ENCODE peak calls at places on chromosomes 5 and 9, in seven cellular contexts. M, I, H, U, L, R and V are unnamed samples.

GRCh38 chr9:135240871-135241311 is 153.4 kb downstream of the OLFM1 start:
- DNase-seq in L (no peak), H (no peak), U (no peak), R (no peak), M (no peak), I (no peak), V (no peak)

GRCh38 chr9:115289757-115290208 is 171.8 kb upstream of the TNC start:
- DNase-seq in U (no peak), I (no peak), H (no peak), L (no peak), R (no peak), M (no peak), V (no peak)

GRCh38 chr5:169960659-169961058 is 19.6 kb downstream of the INSYN2B start:
- DNase-seq in L (no peak), M (no peak), I (no peak), H (no peak), R (no peak), U (no peak), V (no peak)

GRCh38 chr9:93452710-93453046 is 703 bp downstream of the FAM120AOS start:
- DNase-seq in R (no peak), U (no peak), I (no peak), H (no peak), M (no peak), L (no peak), V (no peak)

GRCh38 chr5:14593326-14594036 is 11.9 kb downstream of the OTULINL start:
- DNase-seq in I (no peak), L (no peak), H (no peak), R (no peak), U (no peak), M (no peak), V (no peak)

GRCh38 chr9:120655005-120655622 is 59.2 kb downstream of the MEGF9 start:
- DNase-seq in H (no peak), L (no peak), R (no peak), I (no peak), U (no peak), M (no peak), V (no peak)

GRCh38 chr5:143316844-143317631 is 86.4 kb downstream of the NR3C1 start:
- DNase-seq in R (peak; percentile 5), H (no peak), M (no peak), I (no peak), L (no peak), U (no peak), V (no peak)

GRCh38 chr5:14557203-14557725 is 24.3 kb upstream of the OTULINL start:
- DNase-seq in R (no peak), H (no peak), M (no peak), I (no peak), U (no peak), L (no peak), V (no peak)

GRCh38 chr5:68277427-68277826 is 61.9 kb downstream of the PIK3R1 start:
- DNase-seq in M (no peak), L (no peak), I (no peak), U (no peak), H (no peak), R (no peak), V (no peak)

GRCh38 chr5:10329808-10330481 is 22.2 kb upstream of the CMBL start:
- DNase-seq in L (no peak), R (no peak), I (no peak), M (no peak), H (no peak), U (no peak), V (no peak)

GRCh38 chr9:135246248-135247173 is 159.0 kb downstream of the OLFM1 start:
- DNase-seq in I (no peak), H (no peak), M (no peak), R (no peak), L (no peak), U (no peak), V (no peak)

GRCh38 chr5:157384971-157385709 is 74.9 kb upstream of the NIPAL4 start:
- DNase-seq in L (no peak), U (no peak), I (no peak), M (no peak), H (no peak), R (no peak), V (no peak)

GRCh38 chr9:85703398-85703797 is 38.4 kb downstream of the AGTPBP1 start:
- DNase-seq in R (no peak), U (no peak), M (no peak), H (no peak), L (no peak), I (no peak), V (no peak)

GRCh38 chr5:72302171-72302570 is 17.9 kb downstream of the MRPS27 start:
- DNase-seq in L (no peak), U (no peak), R (no peak), M (no peak), I (no peak), H (no peak), V (no peak)

GRCh38 chr9:83154821-83155220 is 91.9 kb upstream of the RASEF start:
- DNase-seq in L (no peak), R (no peak), I (no peak), H (no peak), M (no peak), U (no peak), V (no peak)

GRCh38 chr9:136444102-136444501 is 4.5 kb upstream of the INPP5E start:
- DNase-seq in L (no peak), M (no peak), H (no peak), R (no peak), U (no peak), I (no peak), V (no peak)

GRCh38 chr5:148469446-148470062 is 85.8 kb downstream of the FBXO38 start:
- DNase-seq in M (no peak), I (no peak), H (no peak), L (no peak), R (peak; percentile 45), U (no peak), V (no peak)